ENCODE peak calls at places on chromosomes 1 and 21, in nine cellular contexts. R is esophagus squamous epithelium; G is uterus; Z is CD8-positive, alpha-beta T cell; K is transverse colon; C is IMR-90; W is thoracic aorta; P is CD4-positive, alpha-beta memory T cell; I is WERI-Rb-1. N is an unnamed sample.

GRCh38 chr1:46342084-46342656 is 1.6 kb downstream of the NSUN4 start:
- DNase-seq in R (no peak), G (no peak), Z (no peak), K (no peak), C (peak; percentile 55), W (no peak), P (no peak), I (no peak), N (peak; percentile 58)

GRCh38 chr1:185442065-185442464 is 125.0 kb upstream of the IVNS1ABP start:
- DNase-seq in R (no peak), G (no peak), Z (no peak), K (no peak), C (peak; percentile 29), W (no peak), P (no peak), I (peak; percentile 23), N (no peak)

GRCh38 chr1:109671067-109671466 is 3.2 kb downstream of the GSTM2 start:
- DNase-seq in R (no peak), G (no peak), Z (no peak), K (peak; percentile 17), C (peak; percentile 0), W (no peak), P (no peak), I (no peak), N (peak; percentile 2)

GRCh38 chr1:108686609-108687313 is 5.3 kb upstream of the PRPF38B start:
- DNase-seq in R (no peak), G (no peak), Z (no peak), K (no peak), C (peak; percentile 52), W (no peak), P (no peak), I (no peak), N (no peak)

GRCh38 chr1:156598731-156599432 is 2.4 kb downstream of the GPATCH4 start:
- DNase-seq in R (no peak), G (no peak), Z (no peak), K (no peak), C (no peak), W (no peak), P (no peak), I (peak; percentile 65), N (no peak)

GRCh38 chr1:201488817-201489581 is 17.9 kb downstream of the CSRP1 start:
- DNase-seq in R (no peak), G (peak; percentile 82), Z (no peak), K (no peak), C (peak; percentile 96), W (no peak), P (no peak), I (no peak), N (no peak)

GRCh38 chr1:20956272-20956671 is 169.2 kb upstream of the HP1BP3 start:
- DNase-seq in R (no peak), G (no peak), Z (no peak), K (no peak), C (no peak), W (no peak), P (no peak), I (peak; percentile 10), N (no peak)

GRCh38 chr21:41369105-41369914 is 7.5 kb downstream of the MX2 start:
- DNase-seq in R (no peak), G (no peak), Z (peak; percentile 46), K (no peak), C (no peak), W (no peak), P (peak; percentile 22), I (peak; percentile 81), N (peak; percentile 92)

GRCh38 chr1:227944931-227945890 is 2.5 kb downstream of the WNT9A start:
- DNase-seq in R (no peak), G (no peak), Z (no peak), K (no peak), C (no peak), W (no peak), P (no peak), I (no peak), N (peak; percentile 56)

GRCh38 chr1:225464851-225465792 is 37.3 kb upstream of the LBR start:
- DNase-seq in R (no peak), G (no peak), Z (no peak), K (no peak), C (no peak), W (no peak), P (no peak), I (peak; percentile 13), N (no peak)

GRCh38 chr1:208243522-208243850 is 698 bp downstream of the PLXNA2 start:
- DNase-seq in R (no peak), G (no peak), Z (no peak), K (no peak), C (no peak), W (no peak), P (peak; percentile 15), I (no peak), N (peak; percentile 69)

GRCh38 chr1:14479865-14480264 is 118.6 kb upstream of the KAZN start:
- DNase-seq in R (no peak), G (no peak), Z (no peak), K (no peak), C (no peak), W (no peak), P (no peak), I (no peak), N (no peak)

GRCh38 chr1:211382714-211383480 is 56.3 kb downstream of the TRAF5 start:
- DNase-seq in R (peak; percentile 44), G (peak; percentile 91), Z (peak; percentile 70), K (peak; percentile 95), C (peak; percentile 91), W (peak; percentile 57), P (peak; percentile 63), I (peak; percentile 98), N (peak; percentile 88)

GRCh38 chr21:16534408-16535099 is 804.8 kb downstream of the USP25 start:
- DNase-seq in R (no peak), G (peak; percentile 84), Z (no peak), K (peak; percentile 16), C (peak; percentile 32), W (no peak), P (no peak), I (no peak), N (no peak)

GRCh38 chr1:113860891-113861290 is 10.6 kb downstream of the PTPN22 start:
- DNase-seq in R (no peak), G (no peak), Z (no peak), K (no peak), C (peak; percentile 80), W (no peak), P (no peak), I (no peak), N (no peak)

GRCh38 chr1:176843352-176844297 is 320.9 kb downstream of the ASTN1 start:
- DNase-seq in R (no peak), G (peak; percentile 17), Z (no peak), K (no peak), C (peak; percentile 41), W (no peak), P (no peak), I (peak; percentile 61), N (peak; percentile 10)

GRCh38 chr1:15056515-15057285 is 96.8 kb upstream of the TMEM51 start:
- DNase-seq in R (no peak), G (no peak), Z (no peak), K (no peak), C (peak; percentile 71), W (no peak), P (no peak), I (no peak), N (no peak)

GRCh38 chr1:37726191-37726590 is 33.9 kb downstream of the CDCA8 start:
- DNase-seq in R (no peak), G (no peak), Z (no peak), K (no peak), C (no peak), W (no peak), P (no peak), I (no peak), N (no peak)

GRCh38 chr1:154325583-154326545 is 539 bp downstream of the ATP8B2 start:
- DNase-seq in R (no peak), G (peak; percentile 80), Z (peak; percentile 29), K (peak; percentile 64), C (peak; percentile 89), W (peak; percentile 68), P (no peak), I (peak; percentile 96), N (peak; percentile 90)

GRCh38 chr1:78333426-78334012 is 157.3 kb upstream of the PTGFR start:
- DNase-seq in R (no peak), G (peak; percentile 31), Z (no peak), K (no peak), C (peak; percentile 58), W (no peak), P (no peak), I (peak; percentile 15), N (no peak)

GRCh38 chr1:112464501-112464900 is 44.3 kb upstream of the WNT2B start:
- DNase-seq in R (no peak), G (no peak), Z (no peak), K (peak; percentile 43), C (no peak), W (no peak), P (no peak), I (no peak), N (no peak)

GRCh38 chr1:114286960-114287359 is 133.3 kb upstream of the SYT6 start:
- DNase-seq in R (no peak), G (no peak), Z (no peak), K (no peak), C (no peak), W (no peak), P (no peak), I (no peak), N (no peak)

GRCh38 chr1:38997034-38997900 is 6.2 kb downstream of the AKIRIN1 start:
- DNase-seq in R (no peak), G (no peak), Z (no peak), K (no peak), C (no peak), W (no peak), P (peak; percentile 63), I (peak; percentile 47), N (no peak)
- H3K36me3 ChIP-seq in R (no peaks in the 10 kb centered on the region), G (no peaks in the 10 kb centered on the region), Z (peaks cover 19% of the 10 kb centered on the region), K (peaks cover 32% of the 10 kb centered on the region), C (peaks cover 32% of the 10 kb centered on the region), W (peaks cover 23% of the 10 kb centered on the region), P (peaks cover 34% of the 10 kb centered on the region), I (peaks cover 77% of the 10 kb centered on the region), N (peaks cover 25% of the 10 kb centered on the region)

DNA sequence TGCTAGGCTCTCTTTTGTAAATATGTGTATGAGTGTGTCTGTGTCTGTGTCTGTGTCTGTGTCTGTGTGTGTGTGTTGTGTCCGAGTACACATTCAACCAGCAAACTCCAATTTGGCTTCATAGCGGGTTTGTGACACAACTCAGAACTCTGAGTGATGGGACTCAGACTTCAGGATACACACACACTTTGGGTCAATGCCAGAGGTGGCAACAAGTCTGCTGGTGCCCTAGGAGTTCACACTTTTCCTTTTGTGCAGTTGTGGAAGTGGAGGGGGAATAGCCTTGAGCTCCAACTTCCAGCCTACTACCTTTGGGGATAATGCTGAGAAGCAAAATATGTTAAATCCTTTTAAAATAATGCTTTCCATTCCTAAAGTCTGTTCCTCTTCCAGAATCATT is 16.6 kb upstream of the TBX15 start:
- DNase-seq in R (no peak), G (no peak), Z (no peak), K (no peak), C (no peak), W (no peak), P (no peak), I (no peak), N (no peak)
- H3K27me3 ChIP-seq in R (peaks cover 100% of the 10 kb centered on the region), G (peaks cover 27% of the 10 kb centered on the region), Z (peaks cover 36% of the 10 kb centered on the region), K (peaks cover 100% of the 10 kb centered on the region), C (peaks cover 91% of the 10 kb centered on the region), W (peaks cover 15% of the 10 kb centered on the region), P (peaks cover 44% of the 10 kb centered on the region), I (peaks cover 36% of the 10 kb centered on the region), N (peaks cover 90% of the 10 kb centered on the region)

GRCh38 chr1:200027264-200027823 is at the start of gene NR5A2:
- DNase-seq in R (no peak), G (no peak), Z (no peak), K (no peak), C (no peak), W (no peak), P (no peak), I (no peak), N (no peak)
- H3K4me3 ChIP-seq in R (peak within 1 kb of the TSS; percentile 65), G (no peak within 1 kb of the TSS), Z (no peak within 1 kb of the TSS), K (peak within 1 kb of the TSS; percentile 48), C (no peak within 1 kb of the TSS), W (no peak within 1 kb of the TSS), P (no peak within 1 kb of the TSS), I (peak within 1 kb of the TSS; percentile 62), N (no peak within 1 kb of the TSS)

GRCh38 chr21:34078915-34079314 is 5.5 kb downstream of the MRPS6 start:
- DNase-seq in R (no peak), G (no peak), Z (peak; percentile 34), K (peak; percentile 63), C (no peak), W (no peak), P (peak; percentile 26), I (no peak), N (no peak)
- H3K36me3 ChIP-seq in R (no peaks in the 10 kb centered on the region), G (no peaks in the 10 kb centered on the region), Z (no peaks in the 10 kb centered on the region), K (no peaks in the 10 kb centered on the region), C (peaks cover 5% of the 10 kb centered on the region), W (no peaks in the 10 kb centered on the region), P (no peaks in the 10 kb centered on the region), I (peaks cover 23% of the 10 kb centered on the region), N (peaks cover 2% of the 10 kb centered on the region)

N was measured in H7.